ENCODE peak calls at places on chromosomes 1 and 21, in four cellular contexts. T is stomach; B is CD8-positive, alpha-beta T cell; V is endodermal cell. U is an unnamed sample.

GRCh38 chr1:178937770-178938169 is 66.9 kb upstream of the ANGPTL1 start:
- DNase-seq in V (peak), B (no peak), T (no peak), U (no peak)

GRCh38 chr21:33578959-33579542 is 9.4 kb downstream of the DONSON start:
- DNase-seq in T (no peak), V (no peak), B (no peak), U (peak)

GRCh38 chr1:226444901-226445300 is 37.0 kb upstream of the PARP1 start:
- DNase-seq in V (peak), B (peak), T (peak), U (no peak)

GRCh38 chr21:23016617-23017016 is 2018.4 kb downstream of the NCAM2 start:
- DNase-seq in B (no peak), V (peak), T (no peak), U (no peak)

GRCh38 chr1:67463298-67463960 is 33.2 kb upstream of the SERBP1 start:
- DNase-seq in T (no peak), B (no peak), V (peak), U (peak)

GRCh38 chr1:245566952-245567351 is 412.2 kb downstream of the KIF26B start:
- DNase-seq in T (no peak), V (no peak), B (no peak), U (no peak)

GRCh38 chr1:105664495-105664894 is 1392.0 kb upstream of the PRMT6 start:
- DNase-seq in B (no peak), V (no peak), T (no peak), U (no peak)

GRCh38 chr1:6111571-6111970 is 65.9 kb downstream of the KCNAB2 start:
- DNase-seq in B (no peak), V (no peak), T (no peak), U (no peak)

GRCh38 chr1:202571719-202572339 is 138.4 kb downstream of the SYT2 start:
- DNase-seq in V (peak), B (no peak), T (no peak), U (peak)

GRCh38 chr1:169236143-169236542 is 129.7 kb downstream of the ATP1B1 start:
- DNase-seq in T (no peak), V (no peak), B (no peak), U (no peak)

GRCh38 chr1:95169544-95169943 is 52.4 kb downstream of the TLCD4 start:
- DNase-seq in B (no peak), T (no peak), V (no peak), U (no peak)

GRCh38 chr1:44676484-44677200 is 2.1 kb downstream of the ARMH1 start:
- DNase-seq in V (no peak), B (no peak), T (no peak), U (peak)

GRCh38 chr1:117860906-117861610 is 68.4 kb downstream of the GDAP2 start:
- DNase-seq in B (no peak), T (no peak), V (no peak), U (peak)

GRCh38 chr1:94962745-94963265 is 35.9 kb upstream of the CNN3 start:
- DNase-seq in V (no peak), B (no peak), T (peak), U (no peak)

GRCh38 chr1:172351761-172352161 is 68.7 kb upstream of the C1orf105 start:
- DNase-seq in V (no peak), T (no peak), B (no peak), U (peak)

GRCh38 chr1:207058878-207059867 is 6.1 kb downstream of the PFKFB2 start:
- DNase-seq in B (no peak), T (no peak), V (peak), U (no peak)

GRCh38 chr21:43689556-43690337 is 29.2 kb upstream of the PDXK start:
- DNase-seq in T (no peak), B (no peak), V (no peak), U (no peak)

GRCh38 chr1:31666290-31666963 is 21.8 kb upstream of the PEF1 start:
- DNase-seq in V (peak), B (no peak), T (peak), U (peak)

GRCh38 chr1:60924964-60925798 is 157.2 kb upstream of the NFIA start:
- DNase-seq in T (no peak), V (no peak), B (no peak), U (no peak)

DNA sequence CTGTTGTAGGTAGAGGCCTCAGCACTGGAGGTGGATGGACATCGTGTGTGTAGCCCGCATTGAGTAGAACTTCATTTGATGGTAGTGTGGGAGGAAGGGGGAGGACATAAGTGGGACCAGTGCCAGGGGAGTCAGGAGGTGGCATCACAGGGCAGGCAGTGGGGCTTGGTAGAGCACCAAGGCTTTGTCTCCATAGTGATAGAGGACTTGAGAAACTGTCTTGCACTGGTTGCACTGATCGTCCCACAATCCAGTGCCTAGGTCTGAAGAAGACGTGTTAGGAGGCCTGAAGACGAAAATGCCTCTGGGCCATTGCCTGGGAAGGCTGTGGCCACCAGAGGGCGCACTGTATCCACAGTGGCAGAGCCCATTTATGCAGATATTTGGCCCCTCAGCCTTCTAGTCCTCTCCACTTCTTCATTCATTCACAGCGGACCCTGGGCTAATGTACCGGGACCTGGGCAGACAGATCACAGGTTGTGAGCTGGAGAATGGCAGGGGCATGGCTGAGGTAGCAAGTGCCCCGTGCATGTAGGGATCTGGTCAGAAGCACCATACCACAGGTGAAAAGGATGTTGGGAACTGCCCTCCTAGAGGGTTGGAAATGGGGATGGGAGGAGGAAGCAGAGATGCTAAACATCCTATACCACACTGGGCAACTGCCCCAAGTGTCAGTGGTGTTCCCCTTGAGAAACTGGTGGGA is 95.4 kb downstream of the PIK3R3 start:
- DNase-seq in V (peak), T (peak), B (peak), U (peak)
- TF ChIP-seq CTCF in V (peak), T (peak), B (peak), U (peak)

GRCh38 chr1:52142220-52143153 is 598 bp downstream of the ZFYVE9 start:
- DNase-seq in V (peak), B (no peak), T (peak), U (peak)
- TF ChIP-seq CTCF in V (peak), B (no peak), T (no peak), U (no peak)

GRCh38 chr1:35268282-35269189 is at the start of gene ZMYM4:
- DNase-seq in V (peak), B (peak), T (peak), U (peak)
- TF ChIP-seq CTCF in V (peak), B (no peak), T (no peak), U (no peak)

GRCh38 chr21:35460441-35460840 is 411.3 kb upstream of the RUNX1 start:
- DNase-seq in T (no peak), B (no peak), V (no peak), U (no peak)
- TF ChIP-seq CTCF in T (no peak), B (no peak), V (no peak), U (no peak)

DNA sequence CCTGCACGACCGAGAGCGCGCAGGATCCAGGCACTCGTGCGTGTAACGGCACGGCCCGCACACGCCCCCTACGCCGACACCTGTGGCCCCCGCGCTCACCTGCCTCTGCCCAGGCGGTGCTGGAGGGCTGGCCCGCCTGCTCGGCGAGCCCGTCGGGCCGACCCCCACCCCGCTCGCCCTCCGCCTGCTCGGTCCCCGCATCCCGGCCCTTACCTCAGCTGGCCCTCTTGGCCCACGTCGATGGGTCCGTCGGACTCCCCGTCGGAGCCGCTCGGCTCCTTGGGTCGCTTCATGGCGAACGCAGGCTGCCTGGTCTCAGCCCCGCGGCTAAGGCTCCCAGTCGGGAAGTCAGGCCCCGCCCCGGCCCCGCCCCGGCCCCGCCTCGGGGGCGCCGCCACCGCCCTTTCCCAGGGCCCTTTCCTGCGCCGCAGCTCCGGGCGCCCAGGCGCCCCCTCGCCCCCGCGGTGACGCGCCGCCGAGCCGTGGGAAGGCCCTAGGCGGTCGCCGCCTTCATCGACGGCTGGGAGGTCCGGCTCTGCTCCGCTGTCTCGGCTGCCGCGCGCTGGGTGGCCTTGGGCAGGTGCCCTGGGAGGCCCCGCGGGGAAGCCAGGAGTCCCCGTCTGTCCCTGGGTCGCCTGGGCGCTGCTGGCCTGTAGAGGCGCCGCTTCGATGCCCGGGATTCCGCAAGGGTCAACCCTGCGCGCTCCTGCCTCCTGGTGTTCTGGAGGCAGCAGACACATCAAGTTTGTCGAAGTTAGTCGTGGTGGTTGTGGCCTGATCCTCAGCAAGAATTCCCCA is at the start of gene HEYL:
- DNase-seq in B (peak), V (peak), T (peak), U (no peak)
- TF ChIP-seq CTCF in B (no peak), V (peak), T (no peak), U (peak)

GRCh38 chr1:230948903-230949302 is 29.8 kb downstream of the TTC13 start:
- DNase-seq in B (no peak), T (no peak), V (no peak), U (no peak)
- TF ChIP-seq CTCF in B (no peak), T (no peak), V (no peak), U (no peak)

GRCh38 chr21:31656199-31657095 is 3.0 kb upstream of the SOD1 start:
- DNase-seq in T (no peak), V (no peak), B (no peak), U (no peak)

GRCh38 chr21:31658053-31658452 is 1.4 kb upstream of the SOD1 start:
- DNase-seq in T (no peak), B (no peak), V (no peak), U (no peak)

GRCh38 chr21:31660134-31660565 is 657 bp downstream of the SOD1 start:
- DNase-seq in B (no peak), T (no peak), V (peak), U (peak)

GRCh38 chr21:31663584-31664249 is 4.2 kb downstream of the SOD1 start:
- DNase-seq in V (no peak), T (no peak), B (no peak), U (no peak)

GRCh38 chr21:31659286-31660133 is at the start of gene SOD1:
- DNase-seq in B (peak), T (peak), V (peak), U (peak)
- TF ChIP-seq CTCF in B (no peak), T (peak), V (peak), U (no peak)

GRCh38 chr1:160999376-160999775 is 21.6 kb downstream of the F11R start:
- DNase-seq in B (no peak), V (no peak), T (no peak), U (no peak)

GRCh38 chr1:161001068-161001467 is 19.9 kb downstream of the F11R start:
- DNase-seq in V (no peak), T (no peak), B (no peak), U (no peak)

GRCh38 chr1:160996195-160996594 is 24.8 kb downstream of the F11R start:
- DNase-seq in T (no peak), B (no peak), V (no peak), U (peak)

GRCh38 chr1:160993544-160993943 is 27.4 kb downstream of the F11R start:
- DNase-seq in V (no peak), T (no peak), B (no peak), U (peak)

DNA sequence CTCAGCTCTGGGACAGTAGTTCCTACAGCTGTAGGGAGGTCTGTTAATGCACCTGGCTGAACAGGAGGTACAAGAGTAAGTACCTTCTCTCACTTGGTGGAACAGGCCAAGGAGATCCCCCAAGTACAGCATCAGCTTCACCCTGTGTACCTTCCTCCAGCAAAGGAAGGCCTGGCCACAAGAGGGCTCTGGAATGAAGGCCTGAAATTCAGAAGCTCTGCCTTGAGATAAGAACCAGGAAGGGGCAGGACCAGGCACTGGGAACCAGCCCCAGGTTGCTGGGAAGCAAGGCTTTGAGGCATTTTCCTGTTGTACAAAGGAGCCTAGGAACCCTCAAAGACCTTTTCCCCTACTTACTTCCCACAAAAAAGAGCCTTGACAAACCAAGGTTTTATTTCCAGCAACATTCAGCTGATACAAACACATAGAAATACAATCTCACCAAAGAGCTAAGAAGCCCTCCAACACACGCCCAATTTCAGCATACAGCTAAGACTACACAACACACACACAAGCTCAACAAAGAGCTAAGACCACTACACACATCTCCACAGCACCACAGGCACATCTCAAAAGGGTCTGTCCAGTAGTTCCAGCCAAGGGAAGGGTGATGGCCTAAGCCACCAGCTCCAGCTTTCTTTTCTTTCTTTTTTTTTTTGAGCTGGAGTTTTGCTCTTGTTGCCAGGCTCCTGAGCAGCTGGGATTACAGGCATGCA is 23.5 kb downstream of the F11R start:
- DNase-seq in T (peak), B (no peak), V (peak), U (peak)
- TF ChIP-seq CTCF in T (peak), B (peak), V (peak), U (peak)

U was measured in foreskin fibroblast.